ENCODE peak calls at places on chromosome 11, in ten cellular contexts. One of them, this sample, is unnamed.

GRCh38 chr11:129849447-129850130 is 33.9 kb downstream of the TMEM45B start:
- DNase-seq in RPMI7951: no peak
- DNase-seq in brain pericyte: no peak
- DNase-seq in globus pallidus: no peak
- DNase-seq in activated T-cell treated with anti-CD3 and anti-CD28 coated beads for 1 hour: no peak
- DNase-seq in activated CD8-positive, alpha-beta memory T cell treated with anti-CD3 and anti-CD28 coated beads for 1 hour: no peak
- DNase-seq in stimulated activated naive CD4-positive, alpha-beta T cell treated with Interleukin-2 at 50 U/mL for 16 hours: no peak
- DNase-seq in OCI-M1: no peak
- DNase-seq in LoVo: no peak
- DNase-seq in sigmoid colon: no peak
- DNase-seq in this sample: no peak

GRCh38 chr11:105589346-105589745 is 20.5 kb upstream of the GRIA4 start:
- DNase-seq in RPMI7951: no peak
- DNase-seq in brain pericyte: no peak
- DNase-seq in globus pallidus: no peak
- DNase-seq in activated T-cell treated with anti-CD3 and anti-CD28 coated beads for 1 hour: no peak
- DNase-seq in activated CD8-positive, alpha-beta memory T cell treated with anti-CD3 and anti-CD28 coated beads for 1 hour: no peak
- DNase-seq in stimulated activated naive CD4-positive, alpha-beta T cell treated with Interleukin-2 at 50 U/mL for 16 hours: no peak
- DNase-seq in OCI-M1: no peak
- DNase-seq in LoVo: no peak
- DNase-seq in sigmoid colon: no peak
- DNase-seq in this sample: no peak

GRCh38 chr11:31768744-31769143 is 42.4 kb downstream of the PAX6 start:
- DNase-seq in RPMI7951: no peak
- DNase-seq in brain pericyte: no peak
- DNase-seq in globus pallidus: peak
- DNase-seq in activated T-cell treated with anti-CD3 and anti-CD28 coated beads for 1 hour: no peak
- DNase-seq in activated CD8-positive, alpha-beta memory T cell treated with anti-CD3 and anti-CD28 coated beads for 1 hour: no peak
- DNase-seq in stimulated activated naive CD4-positive, alpha-beta T cell treated with Interleukin-2 at 50 U/mL for 16 hours: no peak
- DNase-seq in OCI-M1: no peak
- DNase-seq in LoVo: no peak
- DNase-seq in sigmoid colon: no peak
- DNase-seq in this sample: no peak

GRCh38 chr11:133835258-133836075 is 9.8 kb downstream of the SPATA19 start:
- DNase-seq in RPMI7951: peak
- DNase-seq in brain pericyte: no peak
- DNase-seq in globus pallidus: no peak
- DNase-seq in activated T-cell treated with anti-CD3 and anti-CD28 coated beads for 1 hour: no peak
- DNase-seq in activated CD8-positive, alpha-beta memory T cell treated with anti-CD3 and anti-CD28 coated beads for 1 hour: no peak
- DNase-seq in stimulated activated naive CD4-positive, alpha-beta T cell treated with Interleukin-2 at 50 U/mL for 16 hours: no peak
- DNase-seq in OCI-M1: peak
- DNase-seq in LoVo: peak
- DNase-seq in sigmoid colon: no peak
- DNase-seq in this sample: no peak

GRCh38 chr11:37504925-37505324 is 906.9 kb upstream of the RAG2 start:
- DNase-seq in RPMI7951: peak
- DNase-seq in brain pericyte: peak
- DNase-seq in globus pallidus: no peak
- DNase-seq in activated T-cell treated with anti-CD3 and anti-CD28 coated beads for 1 hour: no peak
- DNase-seq in activated CD8-positive, alpha-beta memory T cell treated with anti-CD3 and anti-CD28 coated beads for 1 hour: no peak
- DNase-seq in stimulated activated naive CD4-positive, alpha-beta T cell treated with Interleukin-2 at 50 U/mL for 16 hours: no peak
- DNase-seq in OCI-M1: no peak
- DNase-seq in LoVo: peak
- DNase-seq in sigmoid colon: no peak
- DNase-seq in this sample: no peak

GRCh38 chr11:47403571-47403970 is 4.8 kb upstream of the SLC39A13 start:
- DNase-seq in RPMI7951: no peak
- DNase-seq in brain pericyte: no peak
- DNase-seq in globus pallidus: no peak
- DNase-seq in activated T-cell treated with anti-CD3 and anti-CD28 coated beads for 1 hour: no peak
- DNase-seq in activated CD8-positive, alpha-beta memory T cell treated with anti-CD3 and anti-CD28 coated beads for 1 hour: no peak
- DNase-seq in stimulated activated naive CD4-positive, alpha-beta T cell treated with Interleukin-2 at 50 U/mL for 16 hours: no peak
- DNase-seq in OCI-M1: no peak
- DNase-seq in LoVo: no peak
- DNase-seq in sigmoid colon: no peak
- DNase-seq in this sample: no peak

GRCh38 chr11:15053201-15053685 is 20.1 kb upstream of the CALCB start:
- DNase-seq in RPMI7951: no peak
- DNase-seq in brain pericyte: no peak
- DNase-seq in globus pallidus: no peak
- DNase-seq in activated T-cell treated with anti-CD3 and anti-CD28 coated beads for 1 hour: no peak
- DNase-seq in activated CD8-positive, alpha-beta memory T cell treated with anti-CD3 and anti-CD28 coated beads for 1 hour: no peak
- DNase-seq in stimulated activated naive CD4-positive, alpha-beta T cell treated with Interleukin-2 at 50 U/mL for 16 hours: no peak
- DNase-seq in OCI-M1: peak
- DNase-seq in LoVo: peak
- DNase-seq in sigmoid colon: no peak
- DNase-seq in this sample: no peak

GRCh38 chr11:88327462-88328143 is 9.9 kb downstream of the CTSC start:
- DNase-seq in RPMI7951: no peak
- DNase-seq in brain pericyte: no peak
- DNase-seq in globus pallidus: no peak
- DNase-seq in activated T-cell treated with anti-CD3 and anti-CD28 coated beads for 1 hour: no peak
- DNase-seq in activated CD8-positive, alpha-beta memory T cell treated with anti-CD3 and anti-CD28 coated beads for 1 hour: no peak
- DNase-seq in stimulated activated naive CD4-positive, alpha-beta T cell treated with Interleukin-2 at 50 U/mL for 16 hours: no peak
- DNase-seq in OCI-M1: no peak
- DNase-seq in LoVo: no peak
- DNase-seq in sigmoid colon: no peak
- DNase-seq in this sample: no peak

This sample was measured in kidney.